ENCODE peak calls at places on chromosomes 16 and 17, in ten cellular contexts. One of them, this sample, is unnamed.
A peak's percentile ranks its signal among the peaks of the same experiment; 100 is the strongest.

GRCh38 chr17:59858167-59858790 is 34.5 kb downstream of the TUBD1 start:
- DNase-seq in colonic mucosa: no peak
- DNase-seq in prostate gland: no peak
- DNase-seq in BJ: no peak
- DNase-seq in cardiac muscle cell: no peak
- DNase-seq in pancreas: no peak
- DNase-seq in CD8-positive, alpha-beta T cell: no peak
- DNase-seq in psoas muscle: no peak
- DNase-seq in IMR-90: peak; percentile 23
- DNase-seq in dorsolateral prefrontal cortex: no peak
- DNase-seq in this sample: no peak

GRCh38 chr17:17681744-17682292 is 560 bp downstream of the RAI1 start:
- DNase-seq in colonic mucosa: peak; percentile 55
- DNase-seq in prostate gland: peak; percentile 39
- DNase-seq in BJ: no peak
- DNase-seq in cardiac muscle cell: no peak
- DNase-seq in pancreas: no peak
- DNase-seq in CD8-positive, alpha-beta T cell: peak; percentile 65
- DNase-seq in psoas muscle: peak; percentile 55
- DNase-seq in IMR-90: no peak
- DNase-seq in dorsolateral prefrontal cortex: no peak
- DNase-seq in this sample: no peak

GRCh38 chr17:37162800-37163199 is 213.0 kb upstream of the C17orf78 start:
- DNase-seq in colonic mucosa: no peak
- DNase-seq in prostate gland: no peak
- DNase-seq in BJ: no peak
- DNase-seq in cardiac muscle cell: no peak
- DNase-seq in pancreas: no peak
- DNase-seq in CD8-positive, alpha-beta T cell: no peak
- DNase-seq in psoas muscle: no peak
- DNase-seq in IMR-90: no peak
- DNase-seq in dorsolateral prefrontal cortex: no peak
- DNase-seq in this sample: no peak

GRCh38 chr16:11819798-11820197 is 22.7 kb upstream of the ZC3H7A start:
- DNase-seq in colonic mucosa: no peak
- DNase-seq in prostate gland: no peak
- DNase-seq in BJ: no peak
- DNase-seq in cardiac muscle cell: no peak
- DNase-seq in pancreas: no peak
- DNase-seq in CD8-positive, alpha-beta T cell: no peak
- DNase-seq in psoas muscle: no peak
- DNase-seq in IMR-90: no peak
- DNase-seq in dorsolateral prefrontal cortex: no peak
- DNase-seq in this sample: no peak

GRCh38 chr16:69286941-69287713 is 24.0 kb upstream of the VPS4A start:
- DNase-seq in colonic mucosa: peak; percentile 67
- DNase-seq in prostate gland: peak; percentile 67
- DNase-seq in BJ: no peak
- DNase-seq in cardiac muscle cell: peak; percentile 91
- DNase-seq in pancreas: no peak
- DNase-seq in CD8-positive, alpha-beta T cell: no peak
- DNase-seq in psoas muscle: peak; percentile 79
- DNase-seq in IMR-90: peak; percentile 78
- DNase-seq in dorsolateral prefrontal cortex: peak; percentile 22
- DNase-seq in this sample: no peak

GRCh38 chr17:63775420-63775819 is 1.4 kb downstream of the DDX42 start:
- DNase-seq in colonic mucosa: no peak
- DNase-seq in prostate gland: no peak
- DNase-seq in BJ: no peak
- DNase-seq in cardiac muscle cell: no peak
- DNase-seq in pancreas: no peak
- DNase-seq in CD8-positive, alpha-beta T cell: no peak
- DNase-seq in psoas muscle: no peak
- DNase-seq in IMR-90: no peak
- DNase-seq in dorsolateral prefrontal cortex: no peak
- DNase-seq in this sample: no peak

GRCh38 chr17:60193482-60193881 is 43.7 kb downstream of the CA4 start:
- DNase-seq in colonic mucosa: peak; percentile 22
- DNase-seq in prostate gland: no peak
- DNase-seq in BJ: no peak
- DNase-seq in cardiac muscle cell: no peak
- DNase-seq in pancreas: no peak
- DNase-seq in CD8-positive, alpha-beta T cell: no peak
- DNase-seq in psoas muscle: no peak
- DNase-seq in IMR-90: no peak
- DNase-seq in dorsolateral prefrontal cortex: no peak
- DNase-seq in this sample: no peak

GRCh38 chr17:82930043-82930923 is 90.5 kb upstream of the ZNF750 start:
- DNase-seq in colonic mucosa: no peak
- DNase-seq in prostate gland: no peak
- DNase-seq in BJ: no peak
- DNase-seq in cardiac muscle cell: no peak
- DNase-seq in pancreas: peak; percentile 57
- DNase-seq in CD8-positive, alpha-beta T cell: no peak
- DNase-seq in psoas muscle: peak; percentile 8
- DNase-seq in IMR-90: no peak
- DNase-seq in dorsolateral prefrontal cortex: no peak
- DNase-seq in this sample: no peak

DNA sequence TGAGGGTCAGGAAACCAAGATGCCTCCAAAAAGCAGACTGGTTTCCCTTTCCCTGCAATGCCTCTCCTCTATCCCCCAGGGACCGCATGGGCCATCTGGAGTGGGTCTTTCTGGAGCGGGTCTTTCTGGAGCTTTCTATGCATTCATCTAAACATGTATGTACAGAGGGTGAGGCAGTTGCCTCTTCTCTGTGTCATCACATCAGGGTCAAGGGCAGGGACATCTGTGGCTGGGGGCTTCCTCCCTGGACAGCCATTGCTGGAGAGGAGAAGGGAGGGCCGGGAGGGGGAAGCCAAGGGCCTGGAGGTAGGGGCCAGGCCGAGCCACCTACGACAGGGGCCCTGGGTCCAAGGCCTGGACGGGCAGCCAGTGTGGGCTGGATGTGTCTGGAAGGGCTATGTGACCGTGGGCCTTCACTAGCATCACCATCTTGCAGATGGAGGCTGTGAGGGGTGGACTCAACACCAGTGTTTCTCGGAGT is 840 bp downstream of the ADCY7 start:
- DNase-seq in colonic mucosa: peak; percentile 40
- DNase-seq in prostate gland: no peak
- DNase-seq in BJ: no peak
- DNase-seq in cardiac muscle cell: no peak
- DNase-seq in pancreas: peak; percentile 41
- DNase-seq in CD8-positive, alpha-beta T cell: no peak
- DNase-seq in psoas muscle: no peak
- DNase-seq in IMR-90: no peak
- DNase-seq in dorsolateral prefrontal cortex: no peak
- DNase-seq in this sample: no peak
- H3K4me3 ChIP-seq in colonic mucosa: peak overlapping the region; percentile 31
- H3K4me3 ChIP-seq in prostate gland: no peak overlapping the region
- H3K4me3 ChIP-seq in BJ: peak overlapping the region; percentile 0
- H3K4me3 ChIP-seq in cardiac muscle cell: no peak overlapping the region
- H3K4me3 ChIP-seq in pancreas: no peak overlapping the region
- H3K4me3 ChIP-seq in CD8-positive, alpha-beta T cell: peak overlapping the region; percentile 91
- H3K4me3 ChIP-seq in psoas muscle: peak overlapping the region; percentile 46
- H3K4me3 ChIP-seq in IMR-90: no peak overlapping the region
- H3K4me3 ChIP-seq in dorsolateral prefrontal cortex: no peak overlapping the region
- H3K4me3 ChIP-seq in this sample: no peak overlapping the region

GRCh38 chr17:35795871-35796265 is 427 bp upstream of the MMP28 start:
- DNase-seq in colonic mucosa: no peak
- DNase-seq in prostate gland: no peak
- DNase-seq in BJ: no peak
- DNase-seq in cardiac muscle cell: no peak
- DNase-seq in pancreas: no peak
- DNase-seq in CD8-positive, alpha-beta T cell: no peak
- DNase-seq in psoas muscle: no peak
- DNase-seq in IMR-90: no peak
- DNase-seq in dorsolateral prefrontal cortex: no peak
- DNase-seq in this sample: no peak

GRCh38 chr17:35797918-35798317 is 2.5 kb upstream of the MMP28 start:
- DNase-seq in colonic mucosa: no peak
- DNase-seq in prostate gland: no peak
- DNase-seq in BJ: no peak
- DNase-seq in cardiac muscle cell: no peak
- DNase-seq in pancreas: no peak
- DNase-seq in CD8-positive, alpha-beta T cell: no peak
- DNase-seq in psoas muscle: no peak
- DNase-seq in IMR-90: no peak
- DNase-seq in dorsolateral prefrontal cortex: no peak
- DNase-seq in this sample: no peak

GRCh38 chr17:35796942-35797341 is 1.5 kb upstream of the MMP28 start:
- DNase-seq in colonic mucosa: peak; percentile 14
- DNase-seq in prostate gland: no peak
- DNase-seq in BJ: no peak
- DNase-seq in cardiac muscle cell: no peak
- DNase-seq in pancreas: no peak
- DNase-seq in CD8-positive, alpha-beta T cell: no peak
- DNase-seq in psoas muscle: no peak
- DNase-seq in IMR-90: no peak
- DNase-seq in dorsolateral prefrontal cortex: no peak
- DNase-seq in this sample: no peak

GRCh38 chr17:35795007-35795870 is at the start of gene MMP28:
- DNase-seq in colonic mucosa: peak; percentile 84
- DNase-seq in prostate gland: no peak
- DNase-seq in BJ: no peak
- DNase-seq in cardiac muscle cell: peak; percentile 35
- DNase-seq in pancreas: peak; percentile 73
- DNase-seq in CD8-positive, alpha-beta T cell: peak; percentile 67
- DNase-seq in psoas muscle: peak; percentile 50
- DNase-seq in IMR-90: no peak
- DNase-seq in dorsolateral prefrontal cortex: no peak
- DNase-seq in this sample: no peak

GRCh38 chr17:35797370-35797769 is 1.9 kb upstream of the MMP28 start:
- DNase-seq in colonic mucosa: no peak
- DNase-seq in prostate gland: no peak
- DNase-seq in BJ: no peak
- DNase-seq in cardiac muscle cell: no peak
- DNase-seq in pancreas: no peak
- DNase-seq in CD8-positive, alpha-beta T cell: no peak
- DNase-seq in psoas muscle: no peak
- DNase-seq in IMR-90: no peak
- DNase-seq in dorsolateral prefrontal cortex: no peak
- DNase-seq in this sample: no peak
- H3K27me3 ChIP-seq in colonic mucosa: no peaks in the 10 kb centered on the region
- H3K27me3 ChIP-seq in prostate gland: no peaks in the 10 kb centered on the region
- H3K27me3 ChIP-seq in BJ: peaks cover 36% of the 10 kb centered on the region
- H3K27me3 ChIP-seq in cardiac muscle cell: peaks cover 82% of the 10 kb centered on the region
- H3K27me3 ChIP-seq in pancreas: no peaks in the 10 kb centered on the region
- H3K27me3 ChIP-seq in CD8-positive, alpha-beta T cell: peaks cover 4% of the 10 kb centered on the region
- H3K27me3 ChIP-seq in psoas muscle: no peaks in the 10 kb centered on the region
- H3K27me3 ChIP-seq in IMR-90: peaks cover 61% of the 10 kb centered on the region
- H3K27me3 ChIP-seq in dorsolateral prefrontal cortex: no peaks in the 10 kb centered on the region
- H3K27me3 ChIP-seq in this sample: peaks cover 30% of the 10 kb centered on the region

GRCh38 chr17:38702166-38702899 is 2.7 kb upstream of the MLLT6 start:
- DNase-seq in colonic mucosa: peak; percentile 92
- DNase-seq in prostate gland: peak; percentile 85
- DNase-seq in BJ: no peak
- DNase-seq in cardiac muscle cell: peak; percentile 88
- DNase-seq in pancreas: peak; percentile 93
- DNase-seq in CD8-positive, alpha-beta T cell: peak; percentile 87
- DNase-seq in psoas muscle: peak; percentile 92
- DNase-seq in IMR-90: peak; percentile 81
- DNase-seq in dorsolateral prefrontal cortex: peak; percentile 62
- DNase-seq in this sample: no peak

GRCh38 chr17:38705523-38705802 is 390 bp downstream of the MLLT6 start:
- DNase-seq in colonic mucosa: no peak
- DNase-seq in prostate gland: no peak
- DNase-seq in BJ: no peak
- DNase-seq in cardiac muscle cell: no peak
- DNase-seq in pancreas: no peak
- DNase-seq in CD8-positive, alpha-beta T cell: no peak
- DNase-seq in psoas muscle: no peak
- DNase-seq in IMR-90: no peak
- DNase-seq in dorsolateral prefrontal cortex: no peak
- DNase-seq in this sample: no peak

GRCh38 chr17:38702900-38703741 is 2.0 kb upstream of the MLLT6 start:
- DNase-seq in colonic mucosa: peak; percentile 50
- DNase-seq in prostate gland: peak; percentile 15
- DNase-seq in BJ: no peak
- DNase-seq in cardiac muscle cell: no peak
- DNase-seq in pancreas: peak; percentile 75
- DNase-seq in CD8-positive, alpha-beta T cell: no peak
- DNase-seq in psoas muscle: no peak
- DNase-seq in IMR-90: no peak
- DNase-seq in dorsolateral prefrontal cortex: no peak
- DNase-seq in this sample: no peak

GRCh38 chr17:38704645-38705522 is at the start of gene MLLT6:
- DNase-seq in colonic mucosa: peak; percentile 76
- DNase-seq in prostate gland: peak; percentile 72
- DNase-seq in BJ: no peak
- DNase-seq in cardiac muscle cell: peak; percentile 79
- DNase-seq in pancreas: peak; percentile 88
- DNase-seq in CD8-positive, alpha-beta T cell: peak; percentile 88
- DNase-seq in psoas muscle: peak; percentile 83
- DNase-seq in IMR-90: peak; percentile 71
- DNase-seq in dorsolateral prefrontal cortex: peak; percentile 81
- DNase-seq in this sample: no peak

DNA sequence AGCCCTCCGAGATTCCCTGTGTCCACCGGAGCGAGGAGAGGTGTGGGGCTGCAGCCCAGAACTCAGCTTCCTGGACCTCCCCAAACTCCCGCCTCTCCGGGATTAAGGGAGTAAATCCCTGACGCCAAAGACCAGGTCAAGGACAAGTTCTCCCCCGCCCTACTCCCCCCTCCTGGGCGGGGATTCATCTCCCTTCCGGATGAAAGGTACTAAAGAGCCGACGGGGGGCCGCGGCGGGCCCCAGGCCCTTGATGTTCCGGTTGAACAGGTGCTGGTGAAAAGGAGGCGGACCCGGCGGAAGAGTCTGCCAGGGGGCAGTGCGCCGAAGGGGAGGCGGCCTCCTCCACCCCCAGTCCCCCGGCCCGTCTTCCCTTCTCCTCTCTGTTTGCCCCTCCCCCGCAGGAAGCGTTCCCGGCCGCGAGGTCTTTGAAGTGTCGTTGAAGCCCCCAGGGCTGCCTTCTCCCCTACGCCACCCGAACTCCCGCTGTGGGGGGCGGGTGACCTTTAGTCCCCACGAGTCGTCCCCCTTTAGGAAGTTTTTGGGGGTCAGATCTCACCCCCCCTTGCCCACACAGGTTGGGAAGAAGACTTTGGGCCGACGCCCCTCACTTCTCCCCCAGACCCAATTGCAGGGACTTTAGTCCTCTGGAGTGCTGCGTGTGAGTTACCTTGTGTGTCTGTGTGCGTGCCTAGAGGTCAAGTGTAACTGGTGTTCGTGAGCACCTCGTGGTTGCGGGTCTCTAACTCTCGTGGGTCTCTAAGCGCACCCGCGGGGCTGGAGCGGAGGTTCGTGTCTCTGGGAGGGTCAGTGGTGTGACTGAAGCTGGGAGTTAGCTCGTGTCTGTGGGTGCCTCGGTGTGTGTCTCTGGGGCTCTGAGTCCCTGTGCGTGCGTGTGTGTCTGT is 1.1 kb upstream of the MLLT6 start:
- DNase-seq in colonic mucosa: peak; percentile 93
- DNase-seq in prostate gland: peak; percentile 91
- DNase-seq in BJ: no peak
- DNase-seq in cardiac muscle cell: peak; percentile 52
- DNase-seq in pancreas: peak; percentile 96
- DNase-seq in CD8-positive, alpha-beta T cell: peak; percentile 83
- DNase-seq in psoas muscle: peak; percentile 87
- DNase-seq in IMR-90: no peak
- DNase-seq in dorsolateral prefrontal cortex: no peak
- DNase-seq in this sample: no peak
- H3K4me3 ChIP-seq in colonic mucosa: peak overlapping the region; percentile 69
- H3K4me3 ChIP-seq in prostate gland: peak overlapping the region; percentile 86
- H3K4me3 ChIP-seq in BJ: peak overlapping the region; percentile 76
- H3K4me3 ChIP-seq in cardiac muscle cell: peak overlapping the region; percentile 95
- H3K4me3 ChIP-seq in pancreas: peak overlapping the region; percentile 42
- H3K4me3 ChIP-seq in CD8-positive, alpha-beta T cell: peak overlapping the region; percentile 96
- H3K4me3 ChIP-seq in psoas muscle: peak overlapping the region; percentile 97
- H3K4me3 ChIP-seq in IMR-90: peak overlapping the region; percentile 68
- H3K4me3 ChIP-seq in dorsolateral prefrontal cortex: peak overlapping the region; percentile 72
- H3K4me3 ChIP-seq in this sample: peak overlapping the region; percentile 45

DNA sequence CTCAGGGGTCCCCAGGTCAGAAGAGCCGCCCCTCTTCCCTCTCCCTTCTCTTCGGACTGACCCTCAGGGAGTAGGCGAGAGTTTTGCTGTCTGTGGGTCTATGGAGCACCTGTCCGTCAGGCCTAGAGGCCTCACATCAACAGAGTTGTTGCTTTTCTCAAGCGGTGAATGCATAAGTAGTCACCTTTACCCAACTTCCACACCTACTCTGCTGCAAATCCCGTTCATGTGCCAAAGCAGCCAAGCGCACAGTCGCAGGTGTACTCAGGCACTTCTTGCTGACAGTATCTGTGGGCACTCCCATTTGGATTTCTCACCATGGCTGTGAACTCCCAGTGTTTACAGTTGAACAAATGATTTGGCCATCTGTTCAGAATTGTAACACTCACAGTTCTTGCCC is 4.0 kb upstream of the FA2H start:
- DNase-seq in colonic mucosa: peak; percentile 65
- DNase-seq in prostate gland: no peak
- DNase-seq in BJ: no peak
- DNase-seq in cardiac muscle cell: no peak
- DNase-seq in pancreas: no peak
- DNase-seq in CD8-positive, alpha-beta T cell: no peak
- DNase-seq in psoas muscle: no peak
- DNase-seq in IMR-90: no peak
- DNase-seq in dorsolateral prefrontal cortex: no peak
- DNase-seq in this sample: no peak
- H3K27me3 ChIP-seq in colonic mucosa: peaks cover 7% of the 10 kb centered on the region
- H3K27me3 ChIP-seq in prostate gland: no peaks in the 10 kb centered on the region
- H3K27me3 ChIP-seq in BJ: peaks cover 11% of the 10 kb centered on the region
- H3K27me3 ChIP-seq in cardiac muscle cell: peaks cover 29% of the 10 kb centered on the region
- H3K27me3 ChIP-seq in pancreas: no peaks in the 10 kb centered on the region
- H3K27me3 ChIP-seq in CD8-positive, alpha-beta T cell: peaks cover 9% of the 10 kb centered on the region
- H3K27me3 ChIP-seq in psoas muscle: no peaks in the 10 kb centered on the region
- H3K27me3 ChIP-seq in IMR-90: peaks cover 26% of the 10 kb centered on the region
- H3K27me3 ChIP-seq in dorsolateral prefrontal cortex: no peaks in the 10 kb centered on the region
- H3K27me3 ChIP-seq in this sample: peaks cover 4% of the 10 kb centered on the region

This sample was measured in kidney epithelial cell.